ENCODE peak calls at places on chromosomes 7 and 10, in eight cellular contexts. M is psoas muscle, W is progenitor cell of endocrine pancreas, Y is HCT116, B is astrocyte, H is testis, G is esophagus squamous epithelium, S is mucosa of descending colon. I is an unnamed sample.

GRCh38 chr7:140317597-140317996 is 80.7 kb downstream of the SLC37A3 start:
- DNase-seq in M (no peak), W (no peak), Y (no peak), B (no peak), H (no peak), G (no peak), S (no peak), I (no peak)

GRCh38 chr10:132642732-132643008 is 105.1 kb downstream of the INPP5A start:
- DNase-seq in M (no peak), W (no peak), Y (no peak), B (no peak), H (no peak), G (no peak), S (no peak), I (no peak)

GRCh38 chr10:77456414-77456813 is 181.2 kb downstream of the KCNMA1 start:
- DNase-seq in M (no peak), W (no peak), Y (no peak), B (no peak), H (no peak), G (no peak), S (peak; percentile 69), I (no peak)

GRCh38 chr10:128516180-128516579 is 390.0 kb upstream of the MKI67 start:
- DNase-seq in M (no peak), W (no peak), Y (no peak), B (no peak), H (no peak), G (no peak), S (no peak), I (no peak)

GRCh38 chr7:156969972-156970420 is 20.5 kb downstream of the NOM1 start:
- DNase-seq in M (no peak), W (no peak), Y (no peak), B (no peak), H (no peak), G (no peak), S (no peak), I (no peak)

GRCh38 chr10:24708081-24708480 is 15.6 kb downstream of the ARHGAP21 start:
- DNase-seq in M (no peak), W (no peak), Y (no peak), B (no peak), H (no peak), G (no peak), S (no peak), I (no peak)

GRCh38 chr10:120465138-120465537 is 8.1 kb downstream of the PLPP4 start:
- DNase-seq in M (no peak), W (no peak), Y (no peak), B (no peak), H (no peak), G (no peak), S (no peak), I (no peak)

GRCh38 chr10:48253970-48254657 is 20.4 kb downstream of the FRMPD2 start:
- DNase-seq in M (no peak), W (no peak), Y (no peak), B (peak; percentile 89), H (no peak), G (no peak), S (no peak), I (no peak)

GRCh38 chr7:130277763-130278643 is 11.3 kb downstream of the CPA2 start:
- DNase-seq in M (peak; percentile 41), W (no peak), Y (peak; percentile 44), B (peak; percentile 60), H (peak; percentile 70), G (no peak), S (peak; percentile 43), I (no peak)

GRCh38 chr7:36390199-36391090 is 783 bp downstream of the ANLN start:
- DNase-seq in M (peak; percentile 62), W (peak; percentile 75), Y (peak; percentile 56), B (peak; percentile 82), H (peak; percentile 60), G (peak; percentile 14), S (peak; percentile 85), I (peak; percentile 25)

GRCh38 chr7:6453737-6454136 is 6.0 kb upstream of the DAGLB start:
- DNase-seq in M (no peak), W (no peak), Y (peak; percentile 77), B (peak; percentile 88), H (no peak), G (no peak), S (no peak), I (no peak)

GRCh38 chr10:98318861-98319260 is 50.9 kb upstream of the LOXL4 start:
- DNase-seq in M (no peak), W (no peak), Y (no peak), B (no peak), H (no peak), G (no peak), S (no peak), I (no peak)

GRCh38 chr10:3099291-3100092 is 32.1 kb downstream of the PFKP start:
- DNase-seq in M (no peak), W (no peak), Y (no peak), B (peak; percentile 81), H (no peak), G (no peak), S (no peak), I (no peak)

GRCh38 chr7:87212478-87212877 is 7.1 kb downstream of the TMEM243 start:
- DNase-seq in M (no peak), W (no peak), Y (no peak), B (no peak), H (no peak), G (no peak), S (no peak), I (no peak)

GRCh38 chr10:4733150-4733842 is 92.7 kb upstream of the AKR1E2 start:
- DNase-seq in M (no peak), W (no peak), Y (no peak), B (no peak), H (no peak), G (no peak), S (no peak), I (no peak)

GRCh38 chr10:72689660-72690059 is 2.3 kb upstream of the MCU start:
- DNase-seq in M (no peak), W (no peak), Y (no peak), B (no peak), H (no peak), G (no peak), S (no peak), I (no peak)

GRCh38 chr10:63005246-63005645 is 127.9 kb upstream of the NRBF2 start:
- DNase-seq in M (no peak), W (no peak), Y (no peak), B (peak; percentile 83), H (no peak), G (no peak), S (no peak), I (no peak)

DNA sequence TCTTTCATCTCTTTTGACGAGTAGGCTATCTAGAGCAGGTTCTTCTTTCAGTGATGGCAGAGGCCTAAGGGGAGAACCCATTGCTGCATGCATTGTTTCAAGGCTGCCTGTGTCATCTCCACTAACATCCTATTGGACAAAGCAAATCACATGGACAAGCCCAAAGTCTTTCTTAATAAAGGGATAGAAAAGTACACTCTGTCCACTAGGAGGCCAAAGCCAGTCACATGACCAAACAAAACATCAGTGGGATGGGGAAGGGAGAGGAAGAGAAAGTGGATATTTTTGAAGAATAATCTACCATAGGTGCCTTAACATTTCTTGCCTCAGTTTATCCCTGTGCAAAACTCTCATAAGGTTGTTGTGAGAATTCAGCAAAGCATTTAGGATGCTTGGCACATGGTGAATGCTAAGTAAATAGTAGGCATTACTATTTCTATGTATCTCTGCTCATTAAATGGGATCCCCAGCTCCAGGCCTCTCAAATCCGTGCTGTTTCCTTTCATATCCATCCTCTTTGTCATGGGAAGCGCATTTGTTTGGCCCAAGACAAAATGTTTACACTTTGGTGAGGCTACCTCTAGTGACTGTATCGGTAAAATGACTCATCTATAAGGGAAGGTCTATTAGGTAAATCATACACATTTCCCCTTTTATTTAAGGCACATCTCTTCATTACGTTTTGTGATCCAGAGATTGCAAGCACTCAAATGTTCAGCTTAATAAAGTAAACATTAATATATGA is 16.7 kb upstream of the CADPS2 start:
- DNase-seq in M (no peak), W (no peak), Y (no peak), B (no peak), H (no peak), G (no peak), S (no peak), I (no peak)
- TF ChIP-seq CTCF in M (no peak), W (peak; percentile 23), Y (no peak), B (no peak), H (no peak), G (peak; percentile 22), S (no peak), I (no peak)

GRCh38 chr10:92208736-92209135 is 82.1 kb downstream of the CPEB3 start:
- DNase-seq in M (no peak), W (no peak), Y (no peak), B (peak; percentile 15), H (no peak), G (no peak), S (no peak), I (no peak)
- TF ChIP-seq CTCF in M (no peak), W (no peak), Y (no peak), B (no peak), H (no peak), G (no peak), S (no peak), I (no peak)

GRCh38 chr7:151013356-151013727 is 11.0 kb downstream of the ATG9B start:
- DNase-seq in M (no peak), W (no peak), Y (no peak), B (no peak), H (no peak), G (no peak), S (no peak), I (no peak)

GRCh38 chr7:151012031-151012692 is 12.1 kb downstream of the ATG9B start:
- DNase-seq in M (no peak), W (no peak), Y (no peak), B (no peak), H (no peak), G (no peak), S (peak; percentile 76), I (no peak)

GRCh38 chr7:151013728-151014497 is 10.4 kb downstream of the ATG9B start:
- DNase-seq in M (peak; percentile 70), W (peak; percentile 44), Y (no peak), B (peak; percentile 44), H (peak; percentile 91), G (peak; percentile 29), S (peak; percentile 68), I (peak; percentile 71)

GRCh38 chr7:151011097-151011409 is 13.2 kb downstream of the ATG9B start:
- DNase-seq in M (no peak), W (no peak), Y (no peak), B (no peak), H (no peak), G (no peak), S (no peak), I (no peak)

DNA sequence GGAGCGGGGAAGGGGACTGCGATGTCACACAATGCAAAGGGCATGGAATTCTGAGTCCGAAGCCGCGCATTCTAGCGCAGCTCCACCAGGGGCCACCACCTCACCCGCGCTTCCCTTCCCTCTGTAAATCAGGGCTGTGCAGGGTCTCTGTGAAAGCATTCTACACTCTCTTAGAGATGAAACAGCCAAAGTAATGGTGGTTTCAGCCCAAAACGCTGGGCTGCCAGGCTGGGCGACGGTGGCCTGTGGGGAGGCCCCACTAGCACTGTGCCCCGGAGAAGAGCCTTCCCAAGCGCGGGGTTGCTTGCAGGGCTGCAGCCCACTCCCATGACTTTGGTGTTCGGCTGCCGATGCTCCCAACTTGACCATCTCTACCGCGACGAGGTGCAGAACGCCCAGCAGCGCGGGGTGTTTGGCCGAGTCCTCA is 11.4 kb downstream of the ATG9B start:
- DNase-seq in M (no peak), W (no peak), Y (no peak), B (no peak), H (peak; percentile 65), G (no peak), S (no peak), I (no peak)
- TF ChIP-seq CTCF in M (peak; percentile 30), W (peak; percentile 67), Y (no peak), B (peak; percentile 54), H (peak; percentile 16), G (peak; percentile 51), S (no peak), I (no peak)

GRCh38 chr10:102117391-102118159 is 2.6 kb downstream of the LDB1 start:
- DNase-seq in M (peak; percentile 78), W (no peak), Y (no peak), B (peak; percentile 48), H (peak; percentile 89), G (no peak), S (peak; percentile 81), I (peak; percentile 26)
- TF ChIP-seq CTCF in M (no peak), W (no peak), Y (no peak), B (peak; percentile 11), H (peak; percentile 5), G (no peak), S (no peak), I (no peak)